ENCODE peak calls at places on chromosome 9, in seven cellular contexts. K is AG04449, Y is AG09319, N is mesothelial cell of epicardium, V is left ventricle myocardium inferior, X is choroid plexus epithelial cell, G is astrocyte. H is an unnamed sample.

GRCh38 chr9:87497080-87497603 is 525 bp upstream of the DAPK1 start:
- DNase-seq in G (no peak), N (no peak), Y (no peak), K (no peak), V (no peak), X (no peak), H (no peak)

GRCh38 chr9:36772449-36773370 is 200.0 kb downstream of the MELK start:
- DNase-seq in V (no peak), N (no peak), G (peak), Y (no peak), K (no peak), X (peak), H (peak)

GRCh38 chr9:89720721-89721660 is 116.2 kb downstream of the GADD45G start:
- DNase-seq in Y (no peak), N (no peak), K (no peak), V (no peak), X (no peak), G (no peak), H (no peak)

GRCh38 chr9:108580021-108580439 is 275.8 kb downstream of the ACTL7B start:
- DNase-seq in K (no peak), G (no peak), N (no peak), Y (no peak), V (no peak), X (no peak), H (peak)

GRCh38 chr9:14400658-14400995 is 86.7 kb upstream of the NFIB start:
- DNase-seq in Y (peak), G (peak), K (no peak), N (no peak), X (peak), V (peak), H (peak)

GRCh38 chr9:971901-972511 is 4.4 kb upstream of the DMRT3 start:
- DNase-seq in G (no peak), N (peak), Y (no peak), K (no peak), V (no peak), X (no peak), H (no peak)

GRCh38 chr9:96031366-96031824 is 155.9 kb downstream of the ERCC6L2 start:
- DNase-seq in K (no peak), G (no peak), Y (peak), V (peak), N (no peak), X (no peak), H (peak)

GRCh38 chr9:93205045-93205768 is 21.3 kb downstream of the WNK2 start:
- DNase-seq in X (peak), N (no peak), Y (no peak), K (no peak), V (peak), G (peak), H (no peak)

GRCh38 chr9:23582836-23583235 is 243.2 kb downstream of the ELAVL2 start:
- DNase-seq in V (no peak), Y (no peak), X (no peak), N (no peak), G (no peak), K (no peak), H (peak)

GRCh38 chr9:125586173-125586512 is 120.9 kb downstream of the MAPKAP1 start:
- DNase-seq in Y (no peak), K (no peak), G (no peak), X (no peak), V (no peak), N (no peak), H (no peak)

GRCh38 chr9:32554107-32554506 is 1.7 kb upstream of the TOPORS start:
- DNase-seq in V (no peak), Y (no peak), K (no peak), G (no peak), N (no peak), X (peak), H (peak)
- TF ChIP-seq CTCF in V (no peak), Y (no peak), K (no peak), G (no peak), N (no peak), X (no peak), H (no peak)

DNA sequence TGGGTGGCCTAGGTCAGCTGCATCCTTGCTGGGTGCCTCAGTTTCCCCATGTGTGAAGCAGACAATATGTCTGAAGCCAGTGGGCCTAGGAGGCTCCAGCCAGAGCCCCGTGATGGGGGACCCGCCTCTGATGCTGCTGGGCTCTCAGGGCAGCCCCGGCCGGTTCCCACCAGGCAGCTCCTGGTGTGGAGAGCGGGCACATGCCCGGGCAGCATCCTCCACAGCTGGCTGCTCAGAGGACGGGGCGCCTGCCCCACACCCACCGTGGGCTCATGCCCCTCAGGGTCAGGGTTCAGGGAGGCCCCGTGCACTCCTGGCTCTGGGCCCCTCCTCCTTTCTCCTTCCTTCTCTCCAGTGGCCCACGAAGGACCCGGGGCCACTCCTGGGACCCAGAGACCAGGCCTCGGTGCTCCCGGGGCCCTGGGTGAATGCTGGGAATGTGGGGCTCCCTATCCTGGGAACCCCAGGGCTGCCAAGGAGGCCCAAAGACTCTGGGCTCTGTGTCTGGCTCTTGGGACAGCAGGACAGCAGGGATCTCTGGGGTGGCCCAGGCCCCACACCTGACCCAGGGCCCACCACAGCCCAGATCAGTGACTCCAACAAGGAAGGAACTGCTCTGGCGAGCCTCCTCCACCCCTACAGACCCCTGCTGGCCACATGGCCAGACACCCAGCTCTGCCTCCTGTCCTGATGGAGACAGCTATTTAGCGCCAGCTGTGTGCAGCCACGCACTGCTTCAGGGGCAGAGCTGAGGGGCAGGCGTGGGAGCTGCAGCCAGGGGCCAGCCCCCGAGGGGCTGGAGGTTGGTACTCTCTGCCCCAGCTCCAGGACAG is 39.5 kb upstream of the EGFL7 start:
- DNase-seq in K (no peak), V (no peak), N (peak), X (no peak), Y (no peak), G (no peak), H (no peak)
- TF ChIP-seq CTCF in K (no peak), V (no peak), N (no peak), X (peak), Y (no peak), G (no peak), H (no peak)

DNA sequence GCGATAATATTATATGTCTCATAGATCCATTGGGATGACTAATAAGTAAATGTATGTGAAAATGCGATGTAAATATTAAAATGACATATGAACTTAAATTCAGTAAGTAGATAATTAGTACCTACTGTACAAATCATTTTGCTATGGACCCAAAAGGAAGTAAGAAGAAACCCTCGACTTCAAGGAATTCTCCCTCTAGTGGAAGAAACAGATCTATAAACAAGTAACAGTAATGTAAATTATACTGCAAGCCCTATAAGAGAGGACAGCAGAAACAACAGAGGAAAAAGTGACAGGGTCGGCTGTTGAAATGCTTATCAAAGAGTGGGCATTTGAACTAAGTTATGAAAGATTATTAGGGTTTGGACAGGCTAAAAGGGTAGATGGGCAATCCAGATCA is 320.3 kb downstream of the DMAC1 start:
- DNase-seq in V (no peak), Y (no peak), K (no peak), X (peak), N (no peak), G (no peak), H (peak)
- TF ChIP-seq CTCF in V (no peak), Y (no peak), K (no peak), X (no peak), N (no peak), G (no peak), H (peak)

GRCh38 chr9:76887003-76887821 is 18.7 kb downstream of the PRUNE2 start:
- DNase-seq in N (no peak), Y (no peak), V (no peak), G (peak), X (no peak), K (no peak), H (no peak)
- TF ChIP-seq CTCF in N (no peak), Y (no peak), V (no peak), G (no peak), X (no peak), K (no peak), H (no peak)

H was measured in MCF 10A.